ENCODE peak calls at places on chromosomes 5 and 9, in seven cellular contexts. Q is adrenal gland, G is uterus, U is Peyer's patch, A is A549, L is lower lobe of right lung, W is mesothelial cell of epicardium. H is an unnamed sample.

GRCh38 chr9:95181226-95181818 is 136.2 kb downstream of the FANCC start:
- DNase-seq in G (no peak), L (no peak), U (no peak), A (peak), Q (no peak), W (no peak), H (no peak)

GRCh38 chr9:26575041-26575440 is 317.6 kb downstream of the CAAP1 start:
- DNase-seq in L (no peak), Q (no peak), U (no peak), W (no peak), A (no peak), G (no peak), H (no peak)

GRCh38 chr9:106864533-106865143 is 1.7 kb downstream of the ZNF462 start:
- DNase-seq in U (no peak), A (peak), G (peak), W (peak), L (no peak), Q (peak), H (no peak)

GRCh38 chr5:10227396-10227795 is 22.3 kb downstream of the ATPSCKMT start:
- DNase-seq in W (no peak), G (no peak), L (no peak), A (no peak), U (no peak), Q (no peak), H (no peak)

GRCh38 chr9:15622596-15622995 is 69.8 kb downstream of the CCDC171 start:
- DNase-seq in W (no peak), Q (no peak), U (no peak), A (no peak), G (no peak), L (no peak), H (no peak)

GRCh38 chr5:110054240-110054639 is 364.5 kb downstream of the MAN2A1 start:
- DNase-seq in L (no peak), G (no peak), W (peak), U (no peak), A (no peak), Q (peak), H (peak)

GRCh38 chr9:105114956-105115728 is 129.3 kb upstream of the SLC44A1 start:
- DNase-seq in G (no peak), U (no peak), Q (peak), L (peak), W (no peak), A (no peak), H (peak)

GRCh38 chr9:97293207-97293721 is 14.2 kb upstream of the CCDC180 start:
- DNase-seq in W (no peak), A (no peak), G (no peak), L (no peak), U (no peak), Q (peak), H (no peak)

GRCh38 chr9:122580360-122580759 is 2.8 kb downstream of the OR1L8 start:
- DNase-seq in W (no peak), A (peak), L (no peak), U (no peak), G (no peak), Q (no peak), H (no peak)

GRCh38 chr5:98455660-98456059 is 317.8 kb upstream of the RGMB start:
- DNase-seq in L (no peak), G (no peak), U (no peak), Q (no peak), A (no peak), W (no peak), H (no peak)

GRCh38 chr9:136829981-136830885 is 12.0 kb upstream of the AJM1 start:
- DNase-seq in G (no peak), Q (no peak), W (no peak), U (no peak), L (no peak), A (no peak), H (no peak)

GRCh38 chr5:109411627-109412026 is 1.9 kb upstream of the PJA2 start:
- DNase-seq in A (peak), Q (no peak), G (no peak), W (no peak), U (no peak), L (no peak), H (no peak)

GRCh38 chr9:3949744-3950143 is 350.1 kb downstream of the GLIS3 start:
- DNase-seq in U (no peak), A (no peak), G (no peak), L (no peak), W (no peak), Q (no peak), H (no peak)

GRCh38 chr5:139893873-139894272 is 98.3 kb downstream of the PSD2 start:
- DNase-seq in L (no peak), W (no peak), G (no peak), Q (no peak), A (no peak), U (no peak), H (no peak)

GRCh38 chr9:15104826-15105420 is 194.7 kb upstream of the FREM1 start:
- DNase-seq in W (no peak), L (no peak), A (peak), Q (peak), U (no peak), G (no peak), H (no peak)

GRCh38 chr5:42951847-42952411 is 88.2 kb downstream of the ANXA2R start:
- DNase-seq in G (peak), U (peak), W (no peak), A (no peak), L (peak), Q (peak), H (peak)

GRCh38 chr5:1564182-1564748 is 40.5 kb upstream of the LPCAT1 start:
- DNase-seq in W (no peak), L (peak), G (no peak), A (no peak), Q (peak), U (no peak), H (no peak)

GRCh38 chr9:2655411-2655901 is 33.9 kb downstream of the VLDLR start:
- DNase-seq in G (no peak), W (no peak), A (peak), Q (peak), U (no peak), L (no peak), H (peak)

GRCh38 chr9:89277043-89277442 is 34.0 kb upstream of the CKS2 start:
- DNase-seq in W (no peak), G (no peak), U (no peak), A (no peak), Q (no peak), L (no peak), H (no peak)

GRCh38 chr5:57804007-57804444 is 321.4 kb upstream of the ACTBL2 start:
- DNase-seq in W (no peak), U (no peak), L (no peak), Q (no peak), G (no peak), A (no peak), H (no peak)

GRCh38 chr5:142432961-142433360 is 108.1 kb upstream of the SPRY4 start:
- DNase-seq in U (no peak), A (no peak), Q (no peak), L (no peak), G (no peak), W (no peak), H (peak)

GRCh38 chr5:67815455-67816391 is 399.8 kb upstream of the PIK3R1 start:
- DNase-seq in A (no peak), G (peak), Q (peak), L (no peak), U (no peak), W (no peak), H (no peak)

GRCh38 chr5:1106385-1107166 is 5.3 kb downstream of the SLC12A7 start:
- DNase-seq in L (no peak), W (no peak), A (no peak), G (no peak), Q (peak), U (no peak), H (no peak)

GRCh38 chr5:126454535-126454934 is 31.3 kb downstream of the GRAMD2B start:
- DNase-seq in L (no peak), Q (no peak), G (no peak), U (no peak), A (no peak), W (no peak), H (no peak)

GRCh38 chr9:1198085-1198484 is 147.9 kb downstream of the DMRT2 start:
- DNase-seq in L (no peak), A (no peak), W (no peak), Q (no peak), U (no peak), G (no peak), H (no peak)

GRCh38 chr5:149550267-149550582 is 1.0 kb downstream of the CSNK1A1 start:
- DNase-seq in A (no peak), U (no peak), L (no peak), W (no peak), G (no peak), Q (peak), H (no peak)

GRCh38 chr5:158780656-158781237 is 319.0 kb downstream of the EBF1 start:
- DNase-seq in A (no peak), W (no peak), G (no peak), L (no peak), U (no peak), Q (no peak), H (no peak)

GRCh38 chr9:6078382-6079105 is 63.1 kb upstream of the RANBP6 start:
- DNase-seq in A (no peak), L (no peak), U (no peak), G (no peak), Q (no peak), W (no peak), H (no peak)

GRCh38 chr5:10886497-10886896 is 125.5 kb upstream of the DAP start:
- DNase-seq in Q (no peak), W (no peak), L (no peak), G (no peak), U (no peak), A (no peak), H (no peak)

GRCh38 chr5:19928556-19929421 is 59.2 kb downstream of the CDH18 start:
- DNase-seq in Q (peak), U (no peak), L (no peak), A (peak), G (no peak), W (no peak), H (no peak)

GRCh38 chr9:77953590-77953989 is 78.0 kb downstream of the GNAQ start:
- DNase-seq in G (no peak), Q (no peak), A (no peak), W (no peak), U (no peak), L (no peak), H (no peak)

GRCh38 chr5:80763873-80764647 is 109.3 kb upstream of the DHFR start:
- DNase-seq in W (no peak), G (no peak), L (no peak), Q (no peak), A (no peak), U (no peak), H (no peak)

GRCh38 chr5:111461261-111461671 is 51.1 kb downstream of the STARD4 start:
- DNase-seq in A (peak), U (no peak), L (no peak), G (no peak), Q (no peak), W (no peak), H (no peak)

GRCh38 chr5:129094087-129094923 is at the start of gene ISOC1:
- DNase-seq in W (peak), G (peak), Q (peak), L (peak), U (peak), A (peak), H (peak)
- TF ChIP-seq CTCF in W (no peak), G (peak), Q (peak), L (peak), U (peak), A (no peak), H (no peak)

GRCh38 chr9:93149361-93149760 is 15.3 kb upstream of the NINJ1 start:
- DNase-seq in U (no peak), A (no peak), L (no peak), W (no peak), G (no peak), Q (no peak), H (no peak)

GRCh38 chr9:93156475-93157008 is 22.5 kb upstream of the NINJ1 start:
- DNase-seq in Q (peak), W (no peak), A (no peak), L (no peak), G (no peak), U (no peak), H (no peak)

GRCh38 chr9:93155716-93156474 is 21.8 kb upstream of the NINJ1 start:
- DNase-seq in W (no peak), U (no peak), Q (no peak), A (no peak), L (no peak), G (no peak), H (no peak)

GRCh38 chr9:93151097-93151784 is 17.2 kb upstream of the NINJ1 start:
- DNase-seq in U (no peak), Q (no peak), L (no peak), W (no peak), A (no peak), G (no peak), H (no peak)

GRCh38 chr9:93154293-93154903 is 20.3 kb upstream of the NINJ1 start:
- DNase-seq in Q (peak), L (no peak), U (no peak), G (no peak), W (no peak), A (peak), H (no peak)
- TF ChIP-seq CTCF in Q (peak), L (peak), U (peak), G (peak), W (no peak), A (peak), H (peak)

DNA sequence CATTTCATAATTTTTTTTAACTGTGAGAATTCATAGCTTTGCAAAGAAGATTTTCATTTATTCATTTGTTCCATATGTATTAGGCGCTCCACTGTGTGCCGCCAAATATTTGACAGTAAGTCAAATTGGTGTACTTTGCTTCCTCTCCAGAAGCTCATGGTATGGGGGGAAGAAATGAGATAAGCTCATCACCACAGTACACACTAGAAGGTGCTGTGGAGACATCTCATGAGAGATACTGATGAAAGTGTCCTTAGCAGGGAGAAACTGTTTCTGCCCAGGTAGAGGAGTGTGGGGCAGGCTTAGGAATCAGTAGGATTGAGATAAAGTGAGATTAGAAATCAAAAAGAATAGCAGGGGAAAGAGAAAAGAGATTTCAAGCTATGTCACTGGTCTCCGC is 136.2 kb downstream of the CDH6 start:
- DNase-seq in Q (no peak), G (no peak), U (no peak), L (no peak), W (no peak), A (no peak), H (no peak)
- TF ChIP-seq CTCF in Q (no peak), G (no peak), U (no peak), L (no peak), W (no peak), A (no peak), H (no peak)

DNA sequence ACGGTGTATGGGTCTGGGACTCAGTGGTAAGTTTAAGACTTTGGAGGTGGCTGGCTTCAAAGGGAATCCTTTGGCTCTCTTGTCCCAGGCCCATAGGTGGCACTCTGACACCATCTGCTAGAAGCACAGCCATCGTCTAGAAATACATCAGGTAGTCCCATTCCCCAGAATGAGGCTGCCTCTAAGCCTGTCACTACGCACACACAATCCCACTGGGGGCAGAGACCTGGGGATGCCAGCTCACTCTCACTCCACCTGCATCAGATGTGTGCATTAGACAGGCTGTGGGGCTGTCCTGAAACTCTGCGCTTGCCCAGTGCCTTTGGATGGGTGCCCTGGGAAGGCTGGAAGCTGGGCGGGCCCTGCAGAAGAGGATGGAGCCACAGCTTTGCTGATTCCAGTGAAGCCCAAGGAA is 127.5 kb upstream of the PANK3 start:
- DNase-seq in G (no peak), W (peak), L (no peak), A (peak), Q (peak), U (no peak), H (no peak)
- TF ChIP-seq CTCF in G (peak), W (no peak), L (peak), A (peak), Q (peak), U (peak), H (no peak)

DNA sequence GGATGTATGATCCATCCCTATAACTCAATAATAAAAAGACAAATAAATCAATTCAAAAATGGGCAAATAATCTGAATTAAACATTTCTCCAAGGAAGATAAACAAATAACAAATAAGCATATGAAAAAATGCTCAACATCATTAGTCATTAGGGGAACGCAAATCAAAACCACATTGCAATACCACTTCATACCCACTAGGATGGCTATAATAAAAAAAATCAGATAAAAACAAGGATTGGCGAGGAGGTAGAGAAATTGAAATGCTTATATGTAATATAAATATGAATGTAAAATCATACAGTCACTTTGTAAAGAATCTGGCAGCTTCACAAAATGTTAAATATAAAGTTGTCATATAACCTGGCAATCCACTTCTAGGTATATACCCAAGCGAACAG is 52.3 kb upstream of the TBCA start:
- DNase-seq in L (no peak), W (no peak), G (no peak), Q (no peak), A (no peak), U (no peak), H (no peak)
- TF ChIP-seq CTCF in L (no peak), W (peak), G (no peak), Q (no peak), A (no peak), U (peak), H (no peak)

GRCh38 chr9:130770679-130771442 is 64.2 kb upstream of the ABL1 start:
- DNase-seq in U (no peak), L (no peak), Q (no peak), A (peak), G (no peak), W (no peak), H (no peak)
- TF ChIP-seq CTCF in U (peak), L (peak), Q (peak), A (peak), G (peak), W (peak), H (peak)

GRCh38 chr9:121299125-121299466 is 31.1 kb downstream of the GSN start:
- DNase-seq in G (no peak), U (no peak), Q (no peak), W (no peak), L (peak), A (no peak), H (no peak)
- TF ChIP-seq CTCF in G (no peak), U (no peak), Q (no peak), W (no peak), L (no peak), A (no peak), H (no peak)

GRCh38 chr5:118060833-118061232 is 927.5 kb downstream of the DTWD2 start:
- DNase-seq in U (no peak), G (no peak), A (no peak), Q (no peak), W (no peak), L (no peak), H (no peak)
- TF ChIP-seq CTCF in U (no peak), G (no peak), A (no peak), Q (no peak), W (peak), L (no peak), H (no peak)

DNA sequence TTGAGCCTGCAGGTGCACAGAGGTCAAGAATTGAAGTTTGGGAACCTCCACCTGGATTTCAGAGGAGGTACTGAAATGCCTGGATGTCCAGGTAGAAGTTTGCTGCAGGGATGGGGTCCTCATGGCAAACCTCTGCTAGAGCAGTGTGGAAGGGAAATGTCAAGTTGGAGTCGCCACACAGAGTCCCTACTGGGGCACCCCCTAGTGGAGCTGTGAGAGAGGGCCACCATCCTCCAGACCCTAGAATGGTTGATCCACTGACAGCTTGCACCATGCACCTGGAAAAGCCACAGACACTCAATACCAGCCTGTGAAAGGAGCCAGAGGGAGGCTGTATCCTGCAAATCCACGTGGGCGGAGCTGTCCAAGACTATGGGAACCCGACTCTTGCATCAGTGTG is 78.0 kb downstream of the GABRA1 start:
- DNase-seq in W (no peak), G (no peak), L (no peak), Q (no peak), A (no peak), U (no peak), H (no peak)
- TF ChIP-seq CTCF in W (no peak), G (no peak), L (no peak), Q (no peak), A (no peak), U (no peak), H (no peak)

H was measured in natural killer cell.